ENCODE peak calls at places on chromosomes 16 and 17, in ten cellular contexts. Y is ovary; O is H54; W is stimulated activated CD8-positive, alpha-beta memory T cell treated with anti-CD3 and anti-CD28 coated beads, Interleukin-2, amount 100 ng/mL, for 1 hour; B is islet precursor cell; I is stimulated activated CD4-positive, alpha-beta T cell treated with anti-CD3 and anti-CD28 coated beads, Interleukin-1b, Interleukin-23, amount 100 ng/mL, for 1 hour; E is T-cell; S is Caki2; C is WTC11; A is CD8-positive, alpha-beta memory T cell. L is an unnamed sample.

GRCh38 chr16:86218479-86219170 is 291.7 kb upstream of the FOXF1 start:
- DNase-seq in O (no peak), I (no peak), A (no peak), B (no peak), Y (no peak), C (no peak), W (no peak), S (no peak), E (no peak), L (no peak)

GRCh38 chr17:41002814-41003213 is 3.1 kb upstream of the KRTAP3-2 start:
- DNase-seq in E (no peak), B (no peak), C (no peak), O (peak), Y (no peak), S (no peak), I (no peak), A (no peak), W (no peak), L (no peak)

GRCh38 chr17:80791758-80792284 is 199.8 kb upstream of the CHMP6 start:
- DNase-seq in W (no peak), A (no peak), I (no peak), C (no peak), E (no peak), S (peak), B (peak), O (peak), Y (peak), L (no peak)

GRCh38 chr17:35726609-35727460 is 4.6 kb upstream of the RASL10B start:
- DNase-seq in C (no peak), E (no peak), W (no peak), S (peak), O (peak), Y (peak), A (no peak), B (peak), I (no peak), L (peak)

GRCh38 chr16:77690416-77690815 is 31.9 kb upstream of the NUDT7 start:
- DNase-seq in B (no peak), E (no peak), A (no peak), I (no peak), W (no peak), S (no peak), O (no peak), Y (no peak), C (no peak), L (no peak)

GRCh38 chr17:35087731-35088646 is 24.5 kb upstream of the RFFL start:
- DNase-seq in O (peak), S (peak), E (peak), A (peak), C (peak), I (no peak), W (no peak), Y (peak), B (peak), L (no peak)

GRCh38 chr16:27242868-27243590 is 25.5 kb downstream of the NSMCE1 start:
- DNase-seq in I (no peak), W (no peak), A (peak), B (no peak), O (peak), S (peak), Y (no peak), E (peak), C (no peak), L (no peak)

GRCh38 chr16:69444873-69445517 is 20.6 kb downstream of the CYB5B start:
- DNase-seq in W (no peak), B (no peak), Y (no peak), E (no peak), S (no peak), I (no peak), A (no peak), O (no peak), C (no peak), L (no peak)

L was measured in H1.